ENCODE peak calls at places on chromosomes 6 and 20, in eight cellular contexts. Q is GM06990, Y is heart right ventricle, O is foreskin fibroblast, A is GM20000, P is GM10248, S is endothelial cell, D is stomach. Z is an unnamed sample.

GRCh38 chr20:46183768-46184167 is 65.7 kb downstream of the CD40 start:
- DNase-seq in Q (no peak), P (no peak), O (no peak), Y (no peak), A (no peak), S (no peak), D (no peak), Z (no peak)

GRCh38 chr20:24357169-24357568 is 112.3 kb upstream of the SYNDIG1 start:
- DNase-seq in D (peak), Y (no peak), Q (no peak), O (no peak), P (no peak), A (no peak), S (no peak), Z (peak)

GRCh38 chr20:37276494-37277252 is 12.8 kb upstream of the MANBAL start:
- DNase-seq in O (peak), A (peak), S (no peak), Y (peak), P (peak), D (peak), Q (peak), Z (no peak)

GRCh38 chr6:33661118-33661838 is 40.2 kb downstream of the ITPR3 start:
- DNase-seq in Q (no peak), D (no peak), P (no peak), S (no peak), Y (no peak), A (no peak), O (no peak), Z (no peak)

GRCh38 chr6:56259682-56260081 is 12.3 kb upstream of the COL21A1 start:
- DNase-seq in A (no peak), O (peak), Q (no peak), S (no peak), D (no peak), P (no peak), Y (no peak), Z (peak)

GRCh38 chr6:152682141-152682540 is 15.6 kb upstream of the MYCT1 start:
- DNase-seq in P (no peak), Q (no peak), S (no peak), A (no peak), O (no peak), D (no peak), Y (no peak), Z (no peak)

GRCh38 chr6:6407061-6407723 is 86.7 kb upstream of the F13A1 start:
- DNase-seq in A (peak), Y (no peak), O (peak), P (peak), Q (peak), D (no peak), S (no peak), Z (no peak)

GRCh38 chr6:124002377-124003081 is 198.9 kb downstream of the NKAIN2 start:
- DNase-seq in A (no peak), S (no peak), Y (no peak), D (no peak), P (no peak), Q (no peak), O (peak), Z (no peak)

GRCh38 chr20:64266988-64267387 is 11.4 kb downstream of the PCMTD2 start:
- DNase-seq in O (no peak), S (no peak), A (no peak), P (no peak), Y (no peak), Q (no peak), D (no peak), Z (no peak)

GRCh38 chr6:34491091-34491430 is 25.2 kb downstream of the PACSIN1 start:
- DNase-seq in O (peak), P (no peak), Q (no peak), Y (no peak), D (no peak), A (no peak), S (no peak), Z (no peak)

GRCh38 chr6:89368107-89368506 is 15.6 kb upstream of the UBE2J1 start:
- DNase-seq in P (peak), O (peak), A (peak), S (peak), Q (no peak), D (peak), Y (peak), Z (no peak)

GRCh38 chr6:6629416-6629815 is 40.9 kb downstream of the LY86 start:
- DNase-seq in O (peak), P (no peak), Y (no peak), A (no peak), D (no peak), Q (no peak), S (no peak), Z (no peak)

GRCh38 chr6:167568407-167569024 is 243.6 kb downstream of the TTLL2 start:
- DNase-seq in A (no peak), Q (no peak), P (no peak), S (no peak), D (no peak), Y (no peak), O (no peak), Z (no peak)

GRCh38 chr20:3924304-3925112 is 35.3 kb downstream of the PANK2 start:
- DNase-seq in S (no peak), A (no peak), Y (peak), D (peak), P (no peak), Q (no peak), O (peak), Z (no peak)

GRCh38 chr20:34872604-34873224 is at the start of gene GGT7:
- DNase-seq in D (peak), Q (peak), O (peak), A (peak), Y (peak), S (peak), P (peak), Z (no peak)

GRCh38 chr6:38492031-38492430 is 147.7 kb downstream of the BTBD9 start:
- DNase-seq in S (no peak), Y (no peak), Q (no peak), P (no peak), O (no peak), A (no peak), D (no peak), Z (no peak)

GRCh38 chr20:53047203-53047602 is 75.0 kb downstream of the TSHZ2 start:
- DNase-seq in D (no peak), A (no peak), Q (no peak), S (no peak), O (no peak), P (no peak), Y (no peak), Z (no peak)

GRCh38 chr20:54172856-54173652 is 732 bp downstream of the CYP24A1 start:
- DNase-seq in O (peak), Y (no peak), A (no peak), D (no peak), Q (peak), P (no peak), S (peak), Z (no peak)

GRCh38 chr6:26500102-26500501 is at the start of gene BTN1A1:
- DNase-seq in Q (no peak), Y (no peak), A (no peak), O (no peak), D (no peak), S (no peak), P (no peak), Z (no peak)

GRCh38 chr6:169961772-169962561 is 210.5 kb downstream of the ERMARD start:
- DNase-seq in O (no peak), S (peak), Q (no peak), D (peak), A (no peak), P (no peak), Y (peak), Z (no peak)

GRCh38 chr6:75524322-75524972 is 30.8 kb upstream of the FILIP1 start:
- DNase-seq in Q (no peak), A (no peak), Y (no peak), S (no peak), D (no peak), O (peak), P (no peak), Z (peak)

GRCh38 chr6:33702345-33702977 is 9.0 kb downstream of the UQCC2 start:
- DNase-seq in D (peak), S (peak), Q (no peak), O (peak), A (no peak), Y (no peak), P (no peak), Z (peak)

GRCh38 chr6:3500262-3501001 is 43.6 kb upstream of the SLC22A23 start:
- DNase-seq in Q (no peak), O (peak), D (no peak), A (no peak), S (no peak), Y (no peak), P (no peak), Z (peak)

GRCh38 chr20:43666376-43667328 is at the start of gene MYBL2:
- DNase-seq in A (peak), Y (peak), Q (peak), O (peak), P (peak), D (peak), S (peak), Z (peak)

GRCh38 chr6:27214126-27214601 is 33.3 kb upstream of the PRSS16 start:
- DNase-seq in Q (no peak), A (no peak), D (no peak), O (peak), Y (no peak), S (no peak), P (no peak), Z (no peak)

GRCh38 chr6:78942451-78942850 is 75.1 kb downstream of the IRAK1BP1 start:
- DNase-seq in O (no peak), D (no peak), Q (no peak), A (no peak), P (no peak), Y (no peak), S (no peak), Z (no peak)

GRCh38 chr6:169121013-169121412 is 132.6 kb downstream of the THBS2 start:
- DNase-seq in S (no peak), O (no peak), P (no peak), Q (no peak), D (no peak), A (no peak), Y (no peak), Z (no peak)

GRCh38 chr20:59253779-59254319 is 46.6 kb upstream of the EDN3 start:
- DNase-seq in D (no peak), Y (no peak), A (no peak), S (no peak), O (no peak), Q (no peak), P (no peak), Z (no peak)

GRCh38 chr20:12180107-12180661 is 262.5 kb downstream of the BTBD3 start:
- DNase-seq in D (no peak), S (no peak), P (no peak), O (no peak), Y (no peak), Q (no peak), A (no peak), Z (peak)

GRCh38 chr6:37538107-37538506 is 38.4 kb upstream of the CCDC167 start:
- DNase-seq in S (peak), A (peak), Y (no peak), Q (no peak), P (peak), O (peak), D (no peak), Z (no peak)

GRCh38 chr20:5312518-5312917 is 4.2 kb downstream of the PROKR2 start:
- DNase-seq in O (no peak), P (no peak), Q (no peak), D (no peak), S (no peak), A (no peak), Y (no peak), Z (no peak)

GRCh38 chr6:35120746-35121145 is 20.4 kb downstream of the TCP11 start:
- DNase-seq in Y (no peak), Q (no peak), A (no peak), P (no peak), O (no peak), S (no peak), D (no peak), Z (no peak)

GRCh38 chr20:47440857-47441773 is 60.6 kb upstream of the NCOA3 start:
- DNase-seq in Y (no peak), S (no peak), O (no peak), A (no peak), Q (no peak), P (no peak), D (no peak), Z (no peak)

GRCh38 chr6:137702791-137703424 is 164.2 kb upstream of the TNFAIP3 start:
- DNase-seq in S (no peak), D (no peak), Y (no peak), A (no peak), Q (no peak), P (no peak), O (no peak), Z (no peak)

GRCh38 chr20:18314786-18315406 is 26.6 kb downstream of the ZNF133 start:
- DNase-seq in D (no peak), S (no peak), A (no peak), Q (no peak), Y (no peak), P (no peak), O (peak), Z (no peak)

GRCh38 chr20:2280083-2280482 is 15.7 kb upstream of the TGM3 start:
- DNase-seq in O (no peak), A (no peak), Y (no peak), D (no peak), P (no peak), S (no peak), Q (no peak), Z (no peak)

GRCh38 chr20:35991142-35991771 is 22.9 kb downstream of the CNBD2 start:
- DNase-seq in Y (no peak), P (no peak), A (no peak), S (peak), Q (no peak), D (peak), O (peak), Z (peak)
- TF ChIP-seq CTCF in Y (peak), P (peak), A (no peak), S (peak), Q (peak), D (peak), O (peak), Z (peak)

GRCh38 chr20:50221501-50222323 is 31.1 kb downstream of the CEBPB start:
- DNase-seq in D (no peak), O (peak), S (no peak), Y (no peak), Q (no peak), A (no peak), P (no peak), Z (no peak)
- TF ChIP-seq CTCF in D (no peak), O (no peak), S (no peak), Y (no peak), Q (no peak), A (no peak), P (no peak), Z (no peak)

GRCh38 chr6:11659757-11660156 is 118.8 kb downstream of the ADTRP start:
- DNase-seq in D (no peak), Q (peak), P (no peak), Y (no peak), O (no peak), A (no peak), S (no peak), Z (no peak)
- TF ChIP-seq CTCF in D (no peak), Q (no peak), P (no peak), Y (no peak), O (no peak), A (no peak), S (no peak), Z (no peak)

DNA sequence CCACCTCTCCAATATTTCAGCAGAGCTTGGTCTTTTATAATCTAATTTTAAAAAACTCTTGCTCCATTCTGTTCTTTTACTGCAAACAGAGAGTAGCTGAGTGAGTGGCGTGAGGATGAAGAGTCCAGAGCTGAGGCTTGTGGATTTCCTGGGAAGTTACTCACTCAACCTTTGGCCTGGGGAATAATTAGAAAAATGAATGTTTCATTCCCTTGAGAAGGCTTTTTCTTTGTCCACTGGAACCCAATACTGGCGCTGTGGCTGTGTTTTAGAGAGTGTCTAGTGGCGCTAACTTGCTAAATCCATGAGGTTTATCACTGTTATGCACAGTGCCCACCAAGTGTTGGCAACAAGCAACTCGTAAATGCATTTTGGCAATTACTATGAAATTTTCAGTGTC is 251.5 kb downstream of the HIVEP2 start:
- DNase-seq in P (no peak), A (no peak), Y (no peak), O (peak), Q (no peak), D (no peak), S (no peak), Z (no peak)
- TF ChIP-seq CTCF in P (no peak), A (no peak), Y (no peak), O (no peak), Q (no peak), D (no peak), S (no peak), Z (no peak)

GRCh38 chr20:32575805-32576204 is 9.3 kb downstream of the NOL4L start:
- DNase-seq in D (no peak), A (no peak), Y (no peak), Q (no peak), S (no peak), P (no peak), O (no peak), Z (no peak)

GRCh38 chr20:32578840-32579239 is 6.3 kb downstream of the NOL4L start:
- DNase-seq in D (no peak), S (no peak), Q (no peak), Y (no peak), P (no peak), A (no peak), O (no peak), Z (no peak)

GRCh38 chr20:32577657-32578056 is 7.5 kb downstream of the NOL4L start:
- DNase-seq in P (no peak), O (no peak), D (no peak), S (no peak), Q (no peak), Y (no peak), A (no peak), Z (no peak)

GRCh38 chr20:32576560-32576959 is 8.6 kb downstream of the NOL4L start:
- DNase-seq in S (no peak), O (no peak), P (no peak), Y (no peak), D (no peak), A (no peak), Q (no peak), Z (no peak)

GRCh38 chr20:32577023-32577422 is 8.1 kb downstream of the NOL4L start:
- DNase-seq in Q (no peak), O (no peak), P (no peak), Y (no peak), D (no peak), S (no peak), A (no peak), Z (no peak)
- TF ChIP-seq CTCF in Q (no peak), O (no peak), P (no peak), Y (no peak), D (no peak), S (no peak), A (no peak), Z (no peak)

DNA sequence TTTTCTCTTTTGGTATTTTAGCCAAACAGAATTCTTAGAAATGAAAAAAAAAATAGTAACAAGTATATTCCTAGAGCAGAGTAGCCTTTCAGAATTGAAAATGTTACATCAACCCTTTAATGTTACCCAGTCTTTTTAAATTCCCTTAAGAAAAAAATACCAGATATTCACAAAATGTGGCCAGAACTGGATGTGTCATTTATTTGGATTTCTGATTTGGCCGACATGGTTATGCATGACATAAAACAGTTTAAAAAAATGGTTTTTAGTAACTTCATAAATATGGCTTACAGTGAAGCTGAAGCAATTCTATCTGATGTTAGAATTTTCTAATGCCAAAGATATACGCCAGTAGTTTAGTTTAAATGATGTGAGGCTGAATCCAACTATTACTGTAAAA is 112.0 kb downstream of the ATXN1 start:
- DNase-seq in S (no peak), P (no peak), D (no peak), A (no peak), O (no peak), Q (no peak), Y (no peak), Z (no peak)
- TF ChIP-seq CTCF in S (no peak), P (no peak), D (no peak), A (no peak), O (no peak), Q (no peak), Y (no peak), Z (no peak)

GRCh38 chr6:130364224-130364780 is 1.5 kb upstream of the TMEM200A start:
- DNase-seq in O (no peak), A (no peak), S (no peak), Q (no peak), D (no peak), Y (no peak), P (no peak), Z (no peak)

GRCh38 chr6:130367767-130368166 is 1.9 kb downstream of the TMEM200A start:
- DNase-seq in Q (no peak), S (no peak), P (no peak), D (no peak), Y (no peak), O (no peak), A (no peak), Z (no peak)

GRCh38 chr6:130369821-130370220 is 4.0 kb downstream of the TMEM200A start:
- DNase-seq in Y (no peak), Q (no peak), S (no peak), P (no peak), O (no peak), D (no peak), A (no peak), Z (no peak)

GRCh38 chr6:130365166-130366010 is 429 bp upstream of the TMEM200A start:
- DNase-seq in Y (peak), P (peak), O (peak), A (peak), Q (peak), D (peak), S (peak), Z (no peak)

GRCh38 chr6:130366011-130366963 is at the start of gene TMEM200A:
- DNase-seq in Y (peak), A (peak), S (peak), P (peak), O (peak), Q (peak), D (peak), Z (no peak)
- TF ChIP-seq CTCF in Y (no peak), A (no peak), S (no peak), P (no peak), O (no peak), Q (no peak), D (no peak), Z (peak)

Z was measured in LNCaP clone FGC.